ENCODE peak calls at places on chromosome 18, in nine cellular contexts. U, A, G, Z, C, M, S, E and L are unnamed samples.

GRCh38 chr18:39846277-39846676 is 2108.8 kb upstream of the PIK3C3 start:
- DNase-seq in U (no peak), A (no peak), G (peak; percentile 13), Z (no peak), C (no peak), M (no peak), S (no peak), E (no peak), L (peak; percentile 12)

GRCh38 chr18:45386256-45386655 is 229.0 kb upstream of the SLC14A2 start:
- DNase-seq in U (peak; percentile 89), A (peak; percentile 81), G (peak; percentile 78), Z (peak; percentile 38), C (peak; percentile 39), M (no peak), S (peak; percentile 6), E (peak; percentile 10), L (peak; percentile 48)

GRCh38 chr18:65942854-65943253 is 192.0 kb downstream of the CDH7 start:
- DNase-seq in U (peak; percentile 30), A (no peak), G (no peak), Z (no peak), C (no peak), M (no peak), S (no peak), E (peak; percentile 56), L (no peak)

GRCh38 chr18:79796531-79797390 is 977 bp upstream of the KCNG2 start:
- DNase-seq in U (peak; percentile 53), A (peak; percentile 31), G (no peak), Z (no peak), C (no peak), M (no peak), S (no peak), E (no peak), L (peak; percentile 39)

GRCh38 chr18:10036479-10036878 is 122.7 kb downstream of the VAPA start:
- DNase-seq in U (no peak), A (no peak), G (no peak), Z (no peak), C (no peak), M (no peak), S (no peak), E (no peak), L (no peak)

GRCh38 chr18:2515908-2516625 is 55.2 kb downstream of the METTL4 start:
- DNase-seq in U (no peak), A (no peak), G (peak; percentile 35), Z (peak; percentile 98), C (no peak), M (peak; percentile 61), S (peak; percentile 65), E (peak; percentile 11), L (peak; percentile 95)

GRCh38 chr18:9960263-9960904 is 46.6 kb downstream of the VAPA start:
- DNase-seq in U (no peak), A (no peak), G (no peak), Z (no peak), C (no peak), M (no peak), S (no peak), E (no peak), L (no peak)

GRCh38 chr18:2923464-2923863 is 76.7 kb downstream of the EMILIN2 start:
- DNase-seq in U (no peak), A (no peak), G (no peak), Z (peak; percentile 15), C (no peak), M (no peak), S (no peak), E (no peak), L (no peak)

GRCh38 chr18:44856157-44856556 is 175.5 kb downstream of the SETBP1 start:
- DNase-seq in U (no peak), A (no peak), G (no peak), Z (no peak), C (no peak), M (no peak), S (no peak), E (no peak), L (no peak)

GRCh38 chr18:8252371-8252770 is 356.9 kb upstream of the RAB12 start:
- DNase-seq in U (peak; percentile 20), A (no peak), G (no peak), Z (no peak), C (no peak), M (no peak), S (no peak), E (no peak), L (no peak)

GRCh38 chr18:34222025-34222395 is 2.7 kb downstream of the NOL4 start:
- DNase-seq in U (peak; percentile 57), A (peak; percentile 60), G (peak; percentile 5), Z (no peak), C (peak; percentile 41), M (no peak), S (no peak), E (peak; percentile 38), L (peak; percentile 9)

GRCh38 chr18:58176915-58177717 is 133.1 kb downstream of the NEDD4L start:
- DNase-seq in U (no peak), A (peak; percentile 48), G (peak; percentile 60), Z (peak; percentile 94), C (no peak), M (no peak), S (no peak), E (no peak), L (peak; percentile 91)

GRCh38 chr18:79947881-79948610 is 3.4 kb downstream of the SLC66A2 start:
- DNase-seq in U (no peak), A (no peak), G (no peak), Z (no peak), C (no peak), M (no peak), S (no peak), E (no peak), L (no peak)

GRCh38 chr18:5510109-5510846 is 33.5 kb downstream of the EPB41L3 start:
- DNase-seq in U (no peak), A (no peak), G (no peak), Z (peak; percentile 17), C (no peak), M (no peak), S (no peak), E (no peak), L (peak; percentile 42)

GRCh38 chr18:68837665-68838390 is 39.9 kb downstream of the CCDC102B start:
- DNase-seq in U (no peak), A (no peak), G (no peak), Z (peak; percentile 35), C (no peak), M (no peak), S (no peak), E (no peak), L (peak; percentile 76)

GRCh38 chr18:68843467-68844089 is 45.7 kb downstream of the CCDC102B start:
- DNase-seq in U (no peak), A (no peak), G (no peak), Z (peak; percentile 9), C (no peak), M (no peak), S (no peak), E (no peak), L (peak; percentile 36)

GRCh38 chr18:68839701-68840100 is 41.8 kb downstream of the CCDC102B start:
- DNase-seq in U (no peak), A (no peak), G (no peak), Z (no peak), C (no peak), M (no peak), S (no peak), E (no peak), L (peak; percentile 54)

GRCh38 chr18:68840554-68841263 is 42.8 kb downstream of the CCDC102B start:
- DNase-seq in U (peak; percentile 30), A (peak; percentile 5), G (peak; percentile 61), Z (peak; percentile 86), C (no peak), M (peak; percentile 23), S (no peak), E (no peak), L (peak; percentile 95)

DNA sequence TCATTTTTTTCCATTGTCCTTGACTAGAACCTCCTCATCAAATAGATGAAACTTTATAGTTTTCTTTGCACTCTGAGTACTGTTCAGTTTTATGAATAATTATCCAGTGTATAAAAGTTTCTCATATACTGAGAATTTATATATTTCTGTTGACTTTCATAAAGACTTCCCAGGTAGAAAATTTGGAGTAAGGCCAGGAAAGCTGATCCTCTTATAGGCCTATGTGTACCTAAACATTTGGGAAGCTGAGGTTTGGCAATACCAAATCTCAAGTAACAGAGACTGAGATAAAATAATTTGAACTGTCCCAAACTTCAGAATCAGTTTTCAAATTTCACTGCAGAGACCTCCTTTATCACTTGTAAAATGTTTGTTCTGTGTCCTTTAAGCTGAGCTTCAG is 43.4 kb downstream of the CCDC102B start:
- DNase-seq in U (no peak), A (no peak), G (no peak), Z (peak; percentile 46), C (no peak), M (no peak), S (no peak), E (no peak), L (no peak)
- H3K4me2 ChIP-seq in U (no peak overlapping the region), A (no peak overlapping the region), G (no peak overlapping the region), Z (peak overlapping the region; percentile 56), C (peak overlapping the region; percentile 9), M (peak overlapping the region; percentile 24), S (no peak overlapping the region), E (no peak overlapping the region), L (peak overlapping the region; percentile 68)

GRCh38 chr18:47953471-47953931 is 23.0 kb upstream of the SMAD2 start:
- DNase-seq in U (peak; percentile 40), A (peak; percentile 68), G (no peak), Z (peak; percentile 11), C (no peak), M (no peak), S (peak; percentile 12), E (peak; percentile 62), L (peak; percentile 82)
- TF ChIP-seq EZH2phosphoT487 in U (no peak), A (no peak), G (no peak), Z (no peak), C (no peak), M (no peak), S (no peak), E (no peak), L (no peak)

GRCh38 chr18:73646772-73647171 is 500.9 kb downstream of the FBXO15 start:
- DNase-seq in U (no peak), A (no peak), G (no peak), Z (peak; percentile 85), C (no peak), M (no peak), S (no peak), E (no peak), L (peak; percentile 64)
- H3K4me2 ChIP-seq in U (no peak overlapping the region), A (no peak overlapping the region), G (no peak overlapping the region), Z (peak overlapping the region; percentile 55), C (peak overlapping the region; percentile 30), M (no peak overlapping the region), S (no peak overlapping the region), E (no peak overlapping the region), L (peak overlapping the region; percentile 38)

GRCh38 chr18:47773931-47774330 is 156.5 kb downstream of the SMAD2 start:
- DNase-seq in U (no peak), A (no peak), G (no peak), Z (no peak), C (no peak), M (no peak), S (no peak), E (no peak), L (no peak)

GRCh38 chr18:47775961-47776360 is 154.5 kb downstream of the SMAD2 start:
- DNase-seq in U (peak; percentile 40), A (no peak), G (no peak), Z (peak; percentile 21), C (no peak), M (no peak), S (no peak), E (no peak), L (peak; percentile 14)

GRCh38 chr18:47767699-47768098 is 162.8 kb downstream of the SMAD2 start:
- DNase-seq in U (no peak), A (no peak), G (no peak), Z (no peak), C (no peak), M (no peak), S (no peak), E (no peak), L (no peak)

GRCh38 chr18:47772374-47773248 is 157.8 kb downstream of the SMAD2 start:
- DNase-seq in U (peak; percentile 81), A (peak; percentile 64), G (peak; percentile 68), Z (peak; percentile 57), C (no peak), M (peak; percentile 60), S (peak; percentile 35), E (peak; percentile 42), L (peak; percentile 69)

GRCh38 chr18:47771922-47772321 is 158.5 kb downstream of the SMAD2 start:
- DNase-seq in U (no peak), A (no peak), G (no peak), Z (no peak), C (no peak), M (no peak), S (no peak), E (no peak), L (no peak)
- TF ChIP-seq EZH2phosphoT487 in U (no peak), A (no peak), G (no peak), Z (no peak), C (no peak), M (no peak), S (no peak), E (no peak), L (no peak)